ENCODE peak calls at places on chromosomes 13 and 19, in ten cellular contexts. Q is AG04450, S is cardiac muscle cell, N is left ventricle myocardium inferior, I is GM23248, M is lung, A is psoas muscle, T is heart right ventricle, C is heart left ventricle, U is IMR-90. P is an unnamed sample.

GRCh38 chr19:35673121-35673804 is 6.9 kb downstream of the UPK1A start:
- DNase-seq in Q (no peak), S (peak; percentile 63), N (peak; percentile 33), I (peak; percentile 73), M (no peak), A (no peak), T (peak; percentile 20), C (no peak), U (peak; percentile 62), P (peak; percentile 81)

GRCh38 chr13:113052971-113053370 is 52.6 kb upstream of the F7 start:
- DNase-seq in Q (no peak), S (no peak), N (no peak), I (no peak), M (no peak), A (peak; percentile 19), T (peak; percentile 16), C (peak; percentile 47), U (no peak), P (peak; percentile 38)

GRCh38 chr13:27965740-27966640 is 3.1 kb downstream of the CDX2 start:
- DNase-seq in Q (no peak), S (no peak), N (no peak), I (no peak), M (no peak), A (no peak), T (no peak), C (no peak), U (no peak), P (no peak)

GRCh38 chr13:50453238-50453637 is 390.3 kb downstream of the DLEU7 start:
- DNase-seq in Q (no peak), S (peak; percentile 30), N (no peak), I (peak; percentile 57), M (no peak), A (no peak), T (no peak), C (no peak), U (peak; percentile 5), P (no peak)

GRCh38 chr19:39363909-39364457 is 21.8 kb downstream of the SAMD4B start:
- DNase-seq in Q (no peak), S (peak; percentile 30), N (peak; percentile 51), I (peak; percentile 81), M (no peak), A (peak; percentile 77), T (peak; percentile 33), C (no peak), U (peak; percentile 80), P (no peak)

GRCh38 chr13:26946675-26947342 is 186.2 kb upstream of the GPR12 start:
- DNase-seq in Q (peak; percentile 42), S (peak; percentile 84), N (no peak), I (peak; percentile 70), M (no peak), A (no peak), T (no peak), C (no peak), U (peak; percentile 73), P (no peak)

GRCh38 chr13:30159446-30159839 is 147.9 kb downstream of the KATNAL1 start:
- DNase-seq in Q (peak; percentile 62), S (peak; percentile 55), N (no peak), I (peak; percentile 91), M (no peak), A (no peak), T (no peak), C (no peak), U (peak; percentile 94), P (no peak)

GRCh38 chr19:40266912-40267600 is 18.1 kb downstream of the AKT2 start:
- DNase-seq in Q (no peak), S (no peak), N (no peak), I (no peak), M (no peak), A (no peak), T (no peak), C (peak; percentile 38), U (no peak), P (no peak)

GRCh38 chr13:45441633-45442032 is 23.1 kb upstream of the COG3 start:
- DNase-seq in Q (no peak), S (peak; percentile 20), N (no peak), I (peak; percentile 33), M (no peak), A (no peak), T (no peak), C (no peak), U (peak; percentile 10), P (no peak)

GRCh38 chr19:49499030-49499670 is 2.9 kb downstream of the RPS11 start:
- DNase-seq in Q (no peak), S (no peak), N (no peak), I (no peak), M (no peak), A (no peak), T (no peak), C (no peak), U (no peak), P (no peak)

GRCh38 chr13:30193279-30194234 is 113.8 kb downstream of the KATNAL1 start:
- DNase-seq in Q (no peak), S (no peak), N (no peak), I (no peak), M (no peak), A (no peak), T (no peak), C (no peak), U (no peak), P (no peak)

GRCh38 chr19:52993342-52994178 is 20.2 kb upstream of the ERVV-1 start:
- DNase-seq in Q (peak; percentile 55), S (peak; percentile 89), N (peak; percentile 75), I (peak; percentile 91), M (peak; percentile 78), A (peak; percentile 79), T (peak; percentile 83), C (peak; percentile 88), U (peak; percentile 66), P (peak; percentile 91)

GRCh38 chr19:57068921-57069697 is 50.7 kb upstream of the USP29 start:
- DNase-seq in Q (no peak), S (no peak), N (no peak), I (no peak), M (no peak), A (no peak), T (no peak), C (no peak), U (no peak), P (no peak)

GRCh38 chr13:81610613-81611012 is 1269.7 kb upstream of the SPRY2 start:
- DNase-seq in Q (no peak), S (no peak), N (no peak), I (no peak), M (no peak), A (no peak), T (no peak), C (no peak), U (no peak), P (no peak)

GRCh38 chr19:53583181-53583580 is 45.2 kb downstream of the ZNF331 start:
- DNase-seq in Q (no peak), S (no peak), N (no peak), I (no peak), M (no peak), A (no peak), T (no peak), C (no peak), U (no peak), P (no peak)

GRCh38 chr19:4713384-4713951 is 10.2 kb downstream of the DPP9 start:
- DNase-seq in Q (peak; percentile 58), S (peak; percentile 91), N (peak; percentile 85), I (peak; percentile 99), M (peak; percentile 61), A (peak; percentile 98), T (peak; percentile 77), C (peak; percentile 90), U (peak; percentile 97), P (peak; percentile 87)
- H3K27ac ChIP-seq in Q (peak overlapping the region; percentile 57), S (no peak overlapping the region), N (peak overlapping the region; percentile 91), I (peak overlapping the region; percentile 72), M (peak overlapping the region; percentile 41), A (peak overlapping the region; percentile 99), T (peak overlapping the region; percentile 71), C (peak overlapping the region; percentile 77), U (peak overlapping the region; percentile 77), P (no peak overlapping the region)

GRCh38 chr13:44373247-44373600 is 400 bp upstream of the SERP2 start:
- DNase-seq in Q (no peak), S (no peak), N (no peak), I (no peak), M (no peak), A (no peak), T (no peak), C (no peak), U (no peak), P (no peak)
- H3K4me3 ChIP-seq in Q (peak overlapping the region; percentile 60), S (peak overlapping the region; percentile 41), N (peak overlapping the region; percentile 85), I (peak overlapping the region; percentile 76), M (peak overlapping the region; percentile 48), A (peak overlapping the region; percentile 80), T (peak overlapping the region; percentile 63), C (peak overlapping the region; percentile 68), U (peak overlapping the region; percentile 52), P (peak overlapping the region; percentile 63)

GRCh38 chr19:13838071-13838942 is 38.6 kb upstream of the NANOS3 start:
- DNase-seq in Q (no peak), S (no peak), N (no peak), I (peak; percentile 21), M (no peak), A (no peak), T (no peak), C (no peak), U (no peak), P (no peak)
- H3K27ac ChIP-seq in Q (peak overlapping the region; percentile 90), S (no peak overlapping the region), N (peak overlapping the region; percentile 99), I (peak overlapping the region; percentile 100), M (peak overlapping the region; percentile 99), A (peak overlapping the region; percentile 100), T (peak overlapping the region; percentile 100), C (peak overlapping the region; percentile 100), U (peak overlapping the region; percentile 97), P (peak overlapping the region; percentile 92)

DNA sequence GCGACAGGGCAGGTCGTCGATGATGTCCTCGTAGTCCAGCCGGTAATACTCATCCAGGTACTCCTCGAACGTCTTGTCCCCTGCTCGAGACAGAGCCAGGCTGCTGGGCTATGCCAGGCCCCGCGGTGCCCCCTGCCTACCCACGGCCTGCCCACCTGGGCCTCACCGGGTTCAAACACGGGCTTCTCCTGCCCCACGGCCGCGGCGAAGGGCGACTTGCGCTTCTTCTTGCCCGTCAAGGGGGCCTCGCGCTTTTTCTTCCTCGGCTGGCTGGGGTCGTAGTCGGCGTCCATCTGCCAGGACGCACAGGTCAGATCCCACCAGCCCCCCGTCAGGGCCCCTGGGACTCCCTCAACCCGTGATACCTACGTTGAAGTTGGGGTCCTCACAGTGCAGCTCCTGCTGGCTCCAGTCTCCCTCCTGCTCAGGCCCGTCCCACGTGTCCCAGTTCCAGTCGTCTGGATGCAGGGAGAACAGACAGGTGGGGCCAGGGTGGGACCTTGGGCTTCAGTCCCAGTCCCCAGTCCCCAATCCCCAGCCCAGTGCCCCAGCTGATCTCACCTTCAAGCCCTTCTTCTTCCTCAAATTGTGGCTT is 8.1 kb downstream of the KRI1 start:
- DNase-seq in Q (no peak), S (no peak), N (no peak), I (no peak), M (no peak), A (peak; percentile 54), T (no peak), C (no peak), U (no peak), P (no peak)
- H3K4me3 ChIP-seq in Q (no peak overlapping the region), S (no peak overlapping the region), N (no peak overlapping the region), I (no peak overlapping the region), M (no peak overlapping the region), A (no peak overlapping the region), T (no peak overlapping the region), C (no peak overlapping the region), U (no peak overlapping the region), P (no peak overlapping the region)

P was measured in aorta.